ENCODE peak calls at places on chromosomes 6 and 20, in six cellular contexts. One of them, this sample, is unnamed.

GRCh38 chr20:36614781-36615557 is 9.4 kb downstream of the RAB5IF start:
- DNase-seq in SK-N-SH: no peak
- DNase-seq in HepG2: no peak
- DNase-seq in GM12878: no peak
- DNase-seq in K562: no peak
- DNase-seq in H1: no peak
- DNase-seq in this sample: no peak

GRCh38 chr6:157263881-157264397 is 59.4 kb downstream of the TMEM242 start:
- DNase-seq in SK-N-SH: no peak
- DNase-seq in HepG2: no peak
- DNase-seq in GM12878: no peak
- DNase-seq in K562: no peak
- DNase-seq in H1: no peak
- DNase-seq in this sample: no peak

GRCh38 chr6:127022297-127022696 is 96.2 kb upstream of the RSPO3 start:
- DNase-seq in SK-N-SH: peak; percentile 37
- DNase-seq in HepG2: peak; percentile 76
- DNase-seq in GM12878: no peak
- DNase-seq in K562: no peak
- DNase-seq in H1: no peak
- DNase-seq in this sample: no peak

GRCh38 chr6:154653853-154654252 is 79.4 kb upstream of the SCAF8 start:
- DNase-seq in SK-N-SH: no peak
- DNase-seq in HepG2: no peak
- DNase-seq in GM12878: no peak
- DNase-seq in K562: no peak
- DNase-seq in H1: no peak
- DNase-seq in this sample: no peak

GRCh38 chr6:22838346-22838745 is 269.0 kb downstream of the HDGFL1 start:
- DNase-seq in SK-N-SH: no peak
- DNase-seq in HepG2: no peak
- DNase-seq in GM12878: no peak
- DNase-seq in K562: no peak
- DNase-seq in H1: no peak
- DNase-seq in this sample: no peak

GRCh38 chr6:138468320-138469015 is 30.8 kb downstream of the NHSL1 start:
- DNase-seq in SK-N-SH: no peak
- DNase-seq in HepG2: peak; percentile 89
- DNase-seq in GM12878: no peak
- DNase-seq in K562: no peak
- DNase-seq in H1: no peak
- DNase-seq in this sample: no peak

GRCh38 chr6:107786179-107786578 is 37.9 kb downstream of the SCML4 start:
- DNase-seq in SK-N-SH: no peak
- DNase-seq in HepG2: no peak
- DNase-seq in GM12878: no peak
- DNase-seq in K562: no peak
- DNase-seq in H1: peak; percentile 19
- DNase-seq in this sample: no peak

GRCh38 chr6:41073968-41074691 is 1.4 kb downstream of the NFYA start:
- DNase-seq in SK-N-SH: no peak
- DNase-seq in HepG2: no peak
- DNase-seq in GM12878: no peak
- DNase-seq in K562: peak; percentile 55
- DNase-seq in H1: no peak
- DNase-seq in this sample: no peak

GRCh38 chr20:44765091-44765490 is 19.4 kb downstream of the KCNK15 start:
- DNase-seq in SK-N-SH: no peak
- DNase-seq in HepG2: no peak
- DNase-seq in GM12878: no peak
- DNase-seq in K562: no peak
- DNase-seq in H1: no peak
- DNase-seq in this sample: no peak

GRCh38 chr6:2854394-2854982 is 12.8 kb upstream of the SERPINB1 start:
- DNase-seq in SK-N-SH: no peak
- DNase-seq in HepG2: no peak
- DNase-seq in GM12878: no peak
- DNase-seq in K562: peak; percentile 41
- DNase-seq in H1: no peak
- DNase-seq in this sample: no peak

GRCh38 chr6:52815167-52816092 is 11.8 kb upstream of the GSTA1 start:
- DNase-seq in SK-N-SH: peak; percentile 67
- DNase-seq in HepG2: peak; percentile 91
- DNase-seq in GM12878: no peak
- DNase-seq in K562: peak; percentile 61
- DNase-seq in H1: peak; percentile 79
- DNase-seq in this sample: peak; percentile 8

GRCh38 chr20:35606127-35606526 is 9.5 kb upstream of the SPAG4 start:
- DNase-seq in SK-N-SH: no peak
- DNase-seq in HepG2: no peak
- DNase-seq in GM12878: no peak
- DNase-seq in K562: no peak
- DNase-seq in H1: no peak
- DNase-seq in this sample: no peak

GRCh38 chr6:166253277-166254229 is 54.6 kb downstream of the PRR18 start:
- DNase-seq in SK-N-SH: peak; percentile 66
- DNase-seq in HepG2: no peak
- DNase-seq in GM12878: no peak
- DNase-seq in K562: peak; percentile 25
- DNase-seq in H1: no peak
- DNase-seq in this sample: no peak

GRCh38 chr6:97059473-97059872 is 134.9 kb downstream of the KLHL32 start:
- DNase-seq in SK-N-SH: peak; percentile 57
- DNase-seq in HepG2: peak; percentile 17
- DNase-seq in GM12878: peak; percentile 17
- DNase-seq in K562: peak; percentile 33
- DNase-seq in H1: no peak
- DNase-seq in this sample: peak; percentile 6

GRCh38 chr6:44917430-44917829 is 410.7 kb upstream of the RUNX2 start:
- DNase-seq in SK-N-SH: no peak
- DNase-seq in HepG2: no peak
- DNase-seq in GM12878: no peak
- DNase-seq in K562: no peak
- DNase-seq in H1: no peak
- DNase-seq in this sample: no peak

GRCh38 chr6:38079537-38079936 is 260.0 kb downstream of the ZFAND3 start:
- DNase-seq in SK-N-SH: no peak
- DNase-seq in HepG2: no peak
- DNase-seq in GM12878: no peak
- DNase-seq in K562: no peak
- DNase-seq in H1: no peak
- DNase-seq in this sample: no peak

GRCh38 chr20:45328451-45328850 is 19.8 kb downstream of the SDC4 start:
- DNase-seq in SK-N-SH: no peak
- DNase-seq in HepG2: no peak
- DNase-seq in GM12878: no peak
- DNase-seq in K562: no peak
- DNase-seq in H1: no peak
- DNase-seq in this sample: no peak

GRCh38 chr6:137879885-137880430 is 12.9 kb downstream of the TNFAIP3 start:
- DNase-seq in SK-N-SH: no peak
- DNase-seq in HepG2: no peak
- DNase-seq in GM12878: no peak
- DNase-seq in K562: no peak
- DNase-seq in H1: no peak
- DNase-seq in this sample: no peak

GRCh38 chr20:10594286-10594868 is 79.4 kb downstream of the JAG1 start:
- DNase-seq in SK-N-SH: no peak
- DNase-seq in HepG2: no peak
- DNase-seq in GM12878: no peak
- DNase-seq in K562: no peak
- DNase-seq in H1: no peak
- DNase-seq in this sample: no peak

GRCh38 chr6:130843575-130844320 is 16.5 kb downstream of the SMLR1 start:
- DNase-seq in SK-N-SH: peak; percentile 17
- DNase-seq in HepG2: peak; percentile 74
- DNase-seq in GM12878: peak; percentile 9
- DNase-seq in K562: peak; percentile 38
- DNase-seq in H1: no peak
- DNase-seq in this sample: peak; percentile 5

GRCh38 chr20:34852298-34852697 is 20.4 kb downstream of the GGT7 start:
- DNase-seq in SK-N-SH: no peak
- DNase-seq in HepG2: no peak
- DNase-seq in GM12878: no peak
- DNase-seq in K562: no peak
- DNase-seq in H1: no peak
- DNase-seq in this sample: no peak

GRCh38 chr6:32854376-32855178 is 585 bp downstream of the PSMB9 start:
- DNase-seq in SK-N-SH: peak; percentile 30
- DNase-seq in HepG2: no peak
- DNase-seq in GM12878: no peak
- DNase-seq in K562: no peak
- DNase-seq in H1: no peak
- DNase-seq in this sample: peak; percentile 48

GRCh38 chr20:45959956-45960630 is 11.9 kb downstream of the ZNF335 start:
- DNase-seq in SK-N-SH: no peak
- DNase-seq in HepG2: no peak
- DNase-seq in GM12878: peak; percentile 19
- DNase-seq in K562: no peak
- DNase-seq in H1: no peak
- DNase-seq in this sample: no peak

GRCh38 chr6:147852772-147853171 is 344.3 kb downstream of the SAMD5 start:
- DNase-seq in SK-N-SH: no peak
- DNase-seq in HepG2: no peak
- DNase-seq in GM12878: no peak
- DNase-seq in K562: no peak
- DNase-seq in H1: no peak
- DNase-seq in this sample: no peak

GRCh38 chr6:7050099-7050498 is 57.7 kb upstream of the RREB1 start:
- DNase-seq in SK-N-SH: no peak
- DNase-seq in HepG2: no peak
- DNase-seq in GM12878: no peak
- DNase-seq in K562: no peak
- DNase-seq in H1: no peak
- DNase-seq in this sample: no peak

GRCh38 chr6:52410979-52411378 is 9.2 kb upstream of the EFHC1 start:
- DNase-seq in SK-N-SH: no peak
- DNase-seq in HepG2: no peak
- DNase-seq in GM12878: no peak
- DNase-seq in K562: no peak
- DNase-seq in H1: no peak
- DNase-seq in this sample: no peak

DNA sequence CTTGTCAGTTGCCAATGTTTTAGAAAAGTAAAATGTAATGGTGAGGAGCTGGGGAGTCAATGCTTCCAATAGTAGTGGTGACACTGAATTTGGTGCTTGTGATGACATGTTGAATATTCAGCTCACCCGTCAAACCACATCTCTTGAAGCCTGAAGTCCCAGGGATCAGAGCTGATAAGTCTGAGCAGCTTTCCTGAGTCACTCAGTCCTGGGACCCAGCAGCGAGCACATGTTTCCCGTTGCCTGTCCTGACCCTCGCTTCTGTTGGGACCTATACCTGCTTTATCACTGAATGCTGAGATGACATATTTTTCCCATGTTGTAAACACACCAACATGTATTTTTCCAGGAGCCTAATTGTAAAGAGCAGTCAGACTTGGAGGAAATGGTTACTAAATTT is 693.6 kb downstream of the QKI start:
- DNase-seq in SK-N-SH: no peak
- DNase-seq in HepG2: no peak
- DNase-seq in GM12878: no peak
- DNase-seq in K562: no peak
- DNase-seq in H1: no peak
- DNase-seq in this sample: no peak
- TF ChIP-seq GABPA in SK-N-SH: no peak
- TF ChIP-seq GABPA in HepG2: no peak
- TF ChIP-seq GABPA in GM12878: no peak
- TF ChIP-seq GABPA in K562: peak; percentile 11
- TF ChIP-seq GABPA in H1: no peak
- TF ChIP-seq GABPA in this sample: no peak

GRCh38 chr6:62746968-62747367 is 460.9 kb upstream of the KHDRBS2 start:
- DNase-seq in SK-N-SH: no peak
- DNase-seq in HepG2: no peak
- DNase-seq in GM12878: no peak
- DNase-seq in K562: no peak
- DNase-seq in H1: no peak
- DNase-seq in this sample: no peak
- TF ChIP-seq GABPA in SK-N-SH: no peak
- TF ChIP-seq GABPA in HepG2: no peak
- TF ChIP-seq GABPA in GM12878: no peak
- TF ChIP-seq GABPA in K562: no peak
- TF ChIP-seq GABPA in H1: no peak
- TF ChIP-seq GABPA in this sample: no peak

GRCh38 chr6:135537782-135538301 is 40.3 kb upstream of the AHI1 start:
- DNase-seq in SK-N-SH: no peak
- DNase-seq in HepG2: no peak
- DNase-seq in GM12878: no peak
- DNase-seq in K562: no peak
- DNase-seq in H1: no peak
- DNase-seq in this sample: no peak
- TF ChIP-seq GABPA in SK-N-SH: no peak
- TF ChIP-seq GABPA in HepG2: no peak
- TF ChIP-seq GABPA in GM12878: no peak
- TF ChIP-seq GABPA in K562: no peak
- TF ChIP-seq GABPA in H1: no peak
- TF ChIP-seq GABPA in this sample: no peak

GRCh38 chr20:49561256-49561655 is 6.7 kb downstream of the PTGIS start:
- DNase-seq in SK-N-SH: no peak
- DNase-seq in HepG2: no peak
- DNase-seq in GM12878: no peak
- DNase-seq in K562: no peak
- DNase-seq in H1: no peak
- DNase-seq in this sample: no peak

GRCh38 chr20:49563015-49563980 is 4.6 kb downstream of the PTGIS start:
- DNase-seq in SK-N-SH: no peak
- DNase-seq in HepG2: no peak
- DNase-seq in GM12878: no peak
- DNase-seq in K562: no peak
- DNase-seq in H1: no peak
- DNase-seq in this sample: no peak

GRCh38 chr20:49561806-49562205 is 6.1 kb downstream of the PTGIS start:
- DNase-seq in SK-N-SH: no peak
- DNase-seq in HepG2: no peak
- DNase-seq in GM12878: no peak
- DNase-seq in K562: no peak
- DNase-seq in H1: no peak
- DNase-seq in this sample: no peak

GRCh38 chr20:49560646-49561045 is 7.3 kb downstream of the PTGIS start:
- DNase-seq in SK-N-SH: no peak
- DNase-seq in HepG2: no peak
- DNase-seq in GM12878: no peak
- DNase-seq in K562: no peak
- DNase-seq in H1: no peak
- DNase-seq in this sample: no peak

DNA sequence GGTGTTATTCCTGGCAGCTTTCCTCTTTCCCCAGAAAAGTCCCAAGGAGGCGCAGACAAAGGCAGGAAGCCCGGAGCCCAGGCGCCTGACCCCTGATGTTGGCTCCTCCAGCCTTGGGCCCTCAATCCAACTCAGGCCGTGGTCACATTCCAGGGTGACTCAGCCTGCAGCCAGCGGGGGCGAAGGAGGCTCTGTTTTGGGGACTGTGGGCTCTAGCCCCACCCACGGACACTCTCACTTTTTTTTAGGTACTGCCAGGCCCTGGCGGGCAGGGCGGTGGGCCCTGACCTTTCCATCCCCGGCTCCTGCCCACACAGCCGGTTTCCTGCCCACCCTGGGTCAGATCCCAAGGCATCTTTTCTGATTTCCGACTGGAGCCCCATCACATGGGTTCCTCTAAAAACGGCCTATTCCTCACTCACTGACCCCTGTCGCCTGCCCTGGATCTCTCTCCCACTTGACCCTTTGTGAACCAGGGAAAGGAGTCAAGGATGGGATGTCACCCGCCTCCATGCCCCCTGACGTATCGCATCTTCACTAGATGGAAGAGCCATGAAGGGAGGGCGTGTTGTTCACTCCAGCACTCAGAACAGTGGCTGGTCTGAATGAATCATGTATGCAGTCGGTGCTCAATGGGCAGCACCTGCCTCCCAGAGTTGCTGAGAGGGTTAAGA is 5.5 kb downstream of the PTGIS start:
- DNase-seq in SK-N-SH: no peak
- DNase-seq in HepG2: no peak
- DNase-seq in GM12878: no peak
- DNase-seq in K562: peak; percentile 41
- DNase-seq in H1: peak; percentile 65
- DNase-seq in this sample: no peak
- TF ChIP-seq GABPA in SK-N-SH: no peak
- TF ChIP-seq GABPA in HepG2: no peak
- TF ChIP-seq GABPA in GM12878: no peak
- TF ChIP-seq GABPA in K562: no peak
- TF ChIP-seq GABPA in H1: no peak
- TF ChIP-seq GABPA in this sample: no peak